ENCODE peak calls at places on chromosomes 13 and 19, in five cellular contexts. X is A549, S is K562, O is HepG2, D is GM23338. E is an unnamed sample.

GRCh38 chr13:108895220-108895704 is 265.9 kb downstream of the MYO16 start:
- DNase-seq in X (no peak), S (no peak), O (peak), D (peak), E (no peak)

GRCh38 chr13:111382411-111382810 is 62.0 kb downstream of the TEX29 start:
- DNase-seq in X (no peak), S (no peak), O (no peak), D (no peak), E (no peak)

GRCh38 chr13:67355791-67356190 is 125.7 kb upstream of the PCDH9 start:
- DNase-seq in X (no peak), S (no peak), O (no peak), D (no peak), E (no peak)

GRCh38 chr19:40592170-40592569 is 9.0 kb upstream of the LTBP4 start:
- DNase-seq in X (peak), S (no peak), O (peak), D (peak), E (no peak)

GRCh38 chr13:112696001-112696868 is 6.4 kb downstream of the ATP11A start:
- DNase-seq in X (no peak), S (no peak), O (no peak), D (no peak), E (no peak)

GRCh38 chr13:90485441-90485840 is 862.0 kb upstream of the MIR17HG start:
- DNase-seq in X (no peak), S (no peak), O (no peak), D (no peak), E (no peak)

GRCh38 chr13:66424417-66424816 is 805.7 kb downstream of the PCDH9 start:
- DNase-seq in X (no peak), S (no peak), O (no peak), D (no peak), E (no peak)

GRCh38 chr13:76944457-76944856 is 3.9 kb upstream of the ACOD1 start:
- DNase-seq in X (no peak), S (no peak), O (no peak), D (no peak), E (no peak)

GRCh38 chr13:28536371-28536770 is 41.4 kb upstream of the FLT1 start:
- DNase-seq in X (no peak), S (no peak), O (no peak), D (no peak), E (no peak)

GRCh38 chr13:98200211-98200878 is 23.3 kb upstream of the RNF113B start:
- DNase-seq in X (no peak), S (no peak), O (no peak), D (peak), E (no peak)

GRCh38 chr19:44875666-44876418 is 15.2 kb upstream of the TOMM40 start:
- DNase-seq in X (no peak), S (peak), O (no peak), D (no peak), E (no peak)

GRCh38 chr19:46955114-46955812 is 64.4 kb upstream of the NPAS1 start:
- DNase-seq in X (no peak), S (peak), O (peak), D (no peak), E (no peak)

GRCh38 chr19:4738734-4739133 is 15.1 kb upstream of the DPP9 start:
- DNase-seq in X (no peak), S (no peak), O (no peak), D (no peak), E (no peak)

GRCh38 chr13:27375686-27376326 is 48.6 kb upstream of the GTF3A start:
- DNase-seq in X (peak), S (peak), O (peak), D (peak), E (no peak)

GRCh38 chr19:40611096-40611495 is 9.9 kb downstream of the LTBP4 start:
- DNase-seq in X (no peak), S (no peak), O (no peak), D (no peak), E (no peak)

GRCh38 chr19:12647490-12648071 is 19.0 kb downstream of the MAN2B1 start:
- DNase-seq in X (no peak), S (peak), O (no peak), D (peak), E (no peak)

GRCh38 chr19:4733755-4734345 is 10.2 kb upstream of the DPP9 start:
- DNase-seq in X (no peak), S (no peak), O (no peak), D (no peak), E (no peak)

GRCh38 chr13:97319088-97319487 is 97.0 kb downstream of the MBNL2 start:
- DNase-seq in X (no peak), S (no peak), O (no peak), D (no peak), E (no peak)

GRCh38 chr13:58087566-58087965 is 456.0 kb downstream of the PCDH17 start:
- DNase-seq in X (no peak), S (no peak), O (no peak), D (peak), E (no peak)

GRCh38 chr19:32404939-32405430 is 585 bp upstream of the DPY19L3 start:
- DNase-seq in X (no peak), S (no peak), O (peak), D (no peak), E (no peak)

DNA sequence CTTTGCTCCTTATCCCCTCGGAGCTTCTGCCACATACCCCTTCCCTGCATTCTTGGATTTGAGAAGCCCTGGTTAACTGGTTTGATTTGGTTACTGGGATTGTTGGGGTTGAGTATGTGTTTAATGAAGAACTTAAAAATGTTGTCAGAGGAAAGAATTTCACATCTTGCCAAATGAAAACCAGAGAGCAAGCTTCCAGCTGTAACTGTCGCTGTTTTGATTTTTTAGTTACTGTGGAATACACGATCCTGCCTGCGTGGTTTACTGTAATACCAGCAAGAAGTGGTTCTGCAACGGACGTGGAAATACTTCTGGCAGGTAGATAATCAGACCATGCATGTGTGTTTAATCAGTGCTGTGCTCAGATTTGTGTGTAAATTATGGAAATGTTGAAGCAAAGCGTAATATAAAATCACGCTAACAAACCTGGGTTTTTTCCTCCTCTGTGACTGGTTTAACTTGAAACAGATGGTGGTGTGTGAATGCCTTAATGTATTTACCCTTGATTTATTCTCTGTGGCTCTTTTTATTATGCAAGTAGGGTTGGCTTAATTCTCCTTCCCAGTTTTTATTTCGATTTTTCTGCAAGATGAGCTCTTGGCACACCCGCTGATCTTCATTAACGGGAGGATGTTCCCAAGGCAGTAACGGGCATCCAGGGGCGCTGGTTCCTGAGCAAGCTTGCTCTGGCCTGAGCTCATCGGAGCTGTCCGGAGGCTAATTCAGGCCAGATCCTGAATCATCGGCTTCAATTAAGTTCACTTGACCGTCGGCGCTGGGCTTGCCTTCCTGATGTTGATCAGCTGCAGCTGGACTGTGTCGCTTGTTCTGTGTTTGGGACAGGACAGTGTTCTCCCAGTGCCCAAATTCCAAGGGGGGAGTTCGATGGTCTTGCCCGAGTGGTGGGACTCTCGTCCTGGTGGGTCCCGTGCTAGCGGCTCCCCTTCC is 16.0 kb downstream of the UPF1 start:
- DNase-seq in X (no peak), S (no peak), O (no peak), D (no peak), E (no peak)
- TF ChIP-seq JUNB in X (no peak), S (no peak), O (no peak), D (no peak), E (no peak)

GRCh38 chr13:63472736-63473135 is 2057.1 kb upstream of the PCDH20 start:
- DNase-seq in X (no peak), S (no peak), O (no peak), D (no peak), E (no peak)
- TF ChIP-seq JUNB in X (no peak), S (no peak), O (no peak), D (no peak), E (no peak)

GRCh38 chr13:23447927-23448326 is 14.4 kb upstream of the SACS start:
- DNase-seq in X (no peak), S (no peak), O (no peak), D (no peak), E (no peak)

GRCh38 chr13:23453132-23453531 is 19.6 kb upstream of the SACS start:
- DNase-seq in X (no peak), S (no peak), O (no peak), D (no peak), E (no peak)

GRCh38 chr13:23449386-23450162 is 16.1 kb upstream of the SACS start:
- DNase-seq in X (no peak), S (no peak), O (no peak), D (peak), E (no peak)

GRCh38 chr13:23445794-23446193 is 12.3 kb upstream of the SACS start:
- DNase-seq in X (no peak), S (no peak), O (no peak), D (no peak), E (no peak)

DNA sequence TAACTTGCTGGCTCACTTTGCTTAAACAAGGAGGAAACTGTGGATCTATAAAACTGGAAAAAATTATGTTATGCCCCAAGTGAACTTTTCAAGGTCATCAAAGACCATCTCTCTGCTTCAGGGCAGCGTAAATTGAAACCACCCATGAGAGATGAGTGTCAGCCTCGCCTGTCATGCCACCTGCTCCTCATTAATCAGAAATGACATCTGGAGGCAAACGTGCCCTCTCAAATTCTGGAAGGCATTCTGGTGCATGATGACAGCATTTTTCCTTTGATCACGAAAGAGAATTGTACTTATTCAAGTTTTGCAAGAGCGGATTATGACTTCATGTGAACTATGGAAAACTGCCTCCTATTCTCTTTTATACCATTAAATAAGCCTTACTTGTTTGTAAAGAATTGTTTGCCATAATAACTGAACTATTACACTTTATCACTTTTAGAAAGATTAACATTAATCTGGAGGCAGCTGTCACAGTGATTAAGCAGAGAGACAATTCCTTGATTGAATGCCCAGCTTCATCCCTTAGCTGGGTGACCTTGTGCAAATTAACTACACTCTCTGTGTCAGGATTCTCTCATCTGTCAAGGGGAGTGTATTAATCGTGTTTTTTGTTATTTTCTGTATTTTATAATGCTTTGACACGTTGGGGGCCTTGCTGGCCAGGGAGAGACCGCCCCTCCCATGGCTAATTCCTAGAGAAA is 17.0 kb upstream of the SACS start:
- DNase-seq in X (no peak), S (no peak), O (no peak), D (no peak), E (no peak)
- TF ChIP-seq JUNB in X (no peak), S (no peak), O (no peak), D (no peak), E (no peak)

GRCh38 chr13:94234766-94235165 is 244.7 kb downstream of the DCT start:
- DNase-seq in X (no peak), S (no peak), O (no peak), D (no peak), E (no peak)
- TF ChIP-seq JUNB in X (no peak), S (no peak), O (no peak), D (no peak), E (no peak)

GRCh38 chr13:50384724-50385123 is 369.5 kb downstream of the KCNRG start:
- DNase-seq in X (no peak), S (no peak), O (no peak), D (no peak), E (no peak)
- TF ChIP-seq JUNB in X (no peak), S (no peak), O (no peak), D (no peak), E (no peak)

E was measured in GM12878.